ENCODE peak calls at places on chromosomes 16 and 17, in ten cellular contexts. K is gastrocnemius medialis; G is adrenal gland; L is heart right ventricle; C is naive thymus-derived CD4-positive, alpha-beta T cell; R is prostate gland; V is tibial artery; H is upper lobe of right lung; U is kidney; F is Peyer's patch. D is an unnamed sample.
A peak's percentile ranks its signal among the peaks of the same experiment; 100 is the strongest.

GRCh38 chr17:37570527-37571093 is 38.6 kb downstream of the SYNRG start:
- DNase-seq in K (peak; percentile 19), L (peak; percentile 29), H (peak; percentile 66), C (no peak), V (no peak), F (no peak), R (peak; percentile 53), U (no peak), G (peak; percentile 87), D (no peak)

GRCh38 chr17:49968380-49969133 is 433 bp upstream of the DLX4 start:
- DNase-seq in L (peak; percentile 64), V (peak; percentile 30), H (peak; percentile 91), K (peak; percentile 23), G (peak; percentile 57), F (peak; percentile 73), C (peak; percentile 73), U (peak; percentile 88), R (peak; percentile 22), D (no peak)

GRCh38 chr16:16184594-16184993 is 38.7 kb downstream of the ABCC6 start:
- DNase-seq in R (no peak), L (no peak), F (no peak), V (no peak), H (no peak), U (peak; percentile 36), K (no peak), C (no peak), G (no peak), D (no peak)

GRCh38 chr17:76331083-76331482 is 22.6 kb downstream of the PRPSAP1 start:
- DNase-seq in V (no peak), H (no peak), K (no peak), C (no peak), F (no peak), U (no peak), L (no peak), G (no peak), R (no peak), D (no peak)

GRCh38 chr16:79360267-79360666 is 240.3 kb downstream of the MAF start:
- DNase-seq in L (no peak), F (no peak), H (no peak), C (no peak), V (no peak), G (no peak), R (no peak), U (no peak), K (no peak), D (no peak)

GRCh38 chr16:85556456-85557082 is 56.6 kb upstream of the GSE1 start:
- DNase-seq in H (peak; percentile 88), V (peak; percentile 35), F (peak; percentile 86), R (peak; percentile 36), G (peak; percentile 53), C (no peak), U (peak; percentile 90), L (peak; percentile 60), K (peak; percentile 61), D (no peak)

GRCh38 chr16:78237346-78237745 is 137.9 kb downstream of the WWOX start:
- DNase-seq in F (no peak), C (no peak), R (no peak), V (no peak), U (no peak), L (no peak), G (no peak), K (no peak), H (no peak), D (no peak)

GRCh38 chr16:4032768-4033167 is 83.5 kb downstream of the ADCY9 start:
- DNase-seq in U (no peak), L (peak; percentile 48), G (peak; percentile 16), H (peak; percentile 78), V (peak; percentile 51), C (peak; percentile 10), F (peak; percentile 67), K (no peak), R (peak; percentile 71), D (peak; percentile 43)

GRCh38 chr16:3461120-3461519 is 17.6 kb downstream of the NAA60 start:
- DNase-seq in H (no peak), L (no peak), K (no peak), C (peak; percentile 54), R (no peak), F (peak; percentile 47), V (no peak), U (peak; percentile 49), G (no peak), D (no peak)

GRCh38 chr17:29237476-29238132 is 9.1 kb upstream of the CRYBA1 start:
- DNase-seq in V (no peak), F (no peak), L (no peak), K (no peak), U (no peak), G (peak; percentile 26), C (no peak), R (no peak), H (no peak), D (no peak)

GRCh38 chr17:7328840-7329359 is at the start of gene NEURL4:
- DNase-seq in R (no peak), C (no peak), K (no peak), G (no peak), L (no peak), V (no peak), U (no peak), H (no peak), F (peak; percentile 62), D (no peak)

GRCh38 chr17:65061621-65062020 is 5.1 kb upstream of the GNA13 start:
- DNase-seq in L (no peak), F (no peak), K (no peak), U (no peak), R (no peak), C (no peak), G (no peak), V (no peak), H (no peak), D (no peak)
- H3K4me1 ChIP-seq in L (peaks cover 8% of the 10 kb centered on the region), F (peaks cover 5% of the 10 kb centered on the region), K (peaks cover 7% of the 10 kb centered on the region), U (peaks cover 12% of the 10 kb centered on the region), R (no peaks in the 10 kb centered on the region), C (no peaks in the 10 kb centered on the region), G (peaks cover 31% of the 10 kb centered on the region), V (no peaks in the 10 kb centered on the region), H (peaks cover 24% of the 10 kb centered on the region), D (peaks cover 4% of the 10 kb centered on the region)

GRCh38 chr16:14014284-14014625 is 56.9 kb upstream of the MRTFB start:
- DNase-seq in H (no peak), G (no peak), U (no peak), R (no peak), L (no peak), V (no peak), C (no peak), F (no peak), K (no peak), D (no peak)

GRCh38 chr16:14015461-14015860 is 55.7 kb upstream of the MRTFB start:
- DNase-seq in H (no peak), K (no peak), R (no peak), U (no peak), C (no peak), G (no peak), V (no peak), L (no peak), F (no peak), D (no peak)

GRCh38 chr16:14015017-14015416 is 56.1 kb upstream of the MRTFB start:
- DNase-seq in L (no peak), V (no peak), G (no peak), C (no peak), K (no peak), F (no peak), H (no peak), R (no peak), U (no peak), D (no peak)

GRCh38 chr16:14013571-14014283 is 57.4 kb upstream of the MRTFB start:
- DNase-seq in F (no peak), R (no peak), G (peak; percentile 46), H (no peak), K (peak; percentile 38), C (no peak), U (no peak), V (peak; percentile 60), L (no peak), D (peak; percentile 11)

DNA sequence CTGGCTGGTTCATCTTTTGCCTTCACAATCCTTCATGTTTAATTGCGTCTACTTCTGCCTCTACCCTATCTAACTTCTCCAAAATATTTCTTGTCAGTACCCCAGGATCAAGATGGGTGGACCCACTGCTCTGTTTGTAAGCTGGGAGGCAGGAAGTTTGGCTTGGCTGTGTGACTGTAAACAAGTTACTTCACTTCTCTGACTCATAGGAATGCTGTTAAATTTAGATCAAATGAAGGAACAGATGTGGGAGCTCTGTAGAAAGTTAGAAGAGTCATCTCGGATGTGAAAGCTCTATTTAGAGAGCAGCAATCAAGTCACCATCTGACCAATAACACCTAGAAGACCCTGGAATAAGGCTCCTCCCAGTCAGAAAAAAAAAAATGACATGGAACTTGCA is 55.2 kb upstream of the MRTFB start:
- DNase-seq in V (peak; percentile 71), C (no peak), U (no peak), K (peak; percentile 49), L (no peak), G (peak; percentile 56), F (no peak), H (no peak), R (no peak), D (no peak)
- H3K4me3 ChIP-seq in V (peak overlapping the region; percentile 42), C (no peak overlapping the region), U (peak overlapping the region; percentile 63), K (peak overlapping the region; percentile 44), L (peak overlapping the region; percentile 39), G (peak overlapping the region; percentile 41), F (no peak overlapping the region), H (peak overlapping the region; percentile 33), R (no peak overlapping the region), D (peak overlapping the region; percentile 56)

GRCh38 chr17:81860756-81861568 is 627 bp upstream of the P4HB start:
- DNase-seq in F (peak; percentile 99), R (peak; percentile 100), L (peak; percentile 99), C (peak; percentile 100), G (peak; percentile 99), V (peak; percentile 98), K (peak; percentile 100), H (peak; percentile 99), U (peak; percentile 100), D (peak; percentile 94)
- H3K4me1 ChIP-seq in F (peaks cover 14% of the 10 kb centered on the region), R (peaks cover 16% of the 10 kb centered on the region), L (peaks cover 15% of the 10 kb centered on the region), C (peaks cover 27% of the 10 kb centered on the region), G (peaks cover 49% of the 10 kb centered on the region), V (no peaks in the 10 kb centered on the region), K (peaks cover 61% of the 10 kb centered on the region), H (peaks cover 23% of the 10 kb centered on the region), U (peaks cover 18% of the 10 kb centered on the region), D (peaks cover 34% of the 10 kb centered on the region)

GRCh38 chr17:1271020-1271423 is 778 bp downstream of the BHLHA9 start:
- DNase-seq in F (no peak), G (no peak), R (no peak), U (no peak), H (no peak), C (no peak), K (no peak), L (no peak), V (no peak), D (no peak)

GRCh38 chr17:1271441-1271840 is 1.2 kb downstream of the BHLHA9 start:
- DNase-seq in U (no peak), G (no peak), C (no peak), K (no peak), V (no peak), H (no peak), R (no peak), F (no peak), L (no peak), D (no peak)

GRCh38 chr17:1270210-1271019 is at the start of gene BHLHA9:
- DNase-seq in H (no peak), K (no peak), R (no peak), L (no peak), U (no peak), V (no peak), F (no peak), C (no peak), G (no peak), D (no peak)

GRCh38 chr17:1264196-1264595 is 6.0 kb upstream of the BHLHA9 start:
- DNase-seq in K (no peak), H (no peak), F (no peak), U (no peak), R (no peak), V (no peak), L (no peak), C (no peak), G (no peak), D (no peak)

GRCh38 chr17:1267471-1267947 is 2.7 kb upstream of the BHLHA9 start:
- DNase-seq in R (no peak), H (no peak), U (no peak), G (peak; percentile 49), C (no peak), F (no peak), L (no peak), V (peak; percentile 55), K (peak; percentile 42), D (peak; percentile 11)
- H3K4me3 ChIP-seq in R (peak overlapping the region; percentile 55), H (peak overlapping the region; percentile 62), U (peak overlapping the region; percentile 68), G (peak overlapping the region; percentile 87), C (peak overlapping the region; percentile 47), F (peak overlapping the region; percentile 72), L (peak overlapping the region; percentile 72), V (peak overlapping the region; percentile 72), K (peak overlapping the region; percentile 82), D (peak overlapping the region; percentile 84)